ENCODE peak calls at places on chromosomes 4 and X, in four cellular contexts. Q is lung, J is bronchial epithelial cell, G is epithelial cell of esophagus. C is an unnamed sample.

GRCh38 chr4:23972805-23973204 is 83.0 kb upstream of the PPARGC1A start:
- DNase-seq in G (no peak), Q (no peak), J (no peak), C (no peak)

GRCh38 chr4:95867919-95868318 is 28.0 kb downstream of the PDHA2 start:
- DNase-seq in J (peak), Q (no peak), G (peak), C (no peak)

GRCh38 chr4:1207157-1207470 is 34.7 kb upstream of the SPON2 start:
- DNase-seq in Q (no peak), J (no peak), G (no peak), C (peak)

GRCh38 chr4:98151145-98151929 is 8.1 kb upstream of the STPG2 start:
- DNase-seq in Q (no peak), G (no peak), J (no peak), C (no peak)

GRCh38 chr4:118935819-118936218 is 47.2 kb downstream of the SYNPO2 start:
- DNase-seq in J (no peak), Q (no peak), G (no peak), C (no peak)

GRCh38 chr4:1777822-1778641 is 15.1 kb upstream of the FGFR3 start:
- DNase-seq in G (peak), J (peak), Q (no peak), C (no peak)

GRCh38 chrX:78517124-78517523 is 142.0 kb downstream of the RTL3 start:
- DNase-seq in J (peak), G (peak), Q (no peak), C (no peak)

GRCh38 chr4:55173580-55173979 is 48.2 kb upstream of the KDR start:
- DNase-seq in Q (no peak), J (peak), G (peak), C (no peak)

GRCh38 chr4:113057891-113058290 is 8.4 kb downstream of the ANK2 start:
- DNase-seq in Q (no peak), G (peak), J (peak), C (no peak)

GRCh38 chr4:23068287-23068686 is 375.6 kb downstream of the GBA3 start:
- DNase-seq in Q (no peak), J (no peak), G (no peak), C (no peak)

GRCh38 chr4:90118547-90119211 is 8.5 kb upstream of the CCSER1 start:
- DNase-seq in Q (no peak), J (no peak), G (no peak), C (no peak)

GRCh38 chr4:150305995-150306394 is 227.8 kb downstream of the DCLK2 start:
- DNase-seq in Q (no peak), J (peak), G (peak), C (no peak)

GRCh38 chrX:95903490-95903889 is 781.2 kb upstream of the DIAPH2 start:
- DNase-seq in G (peak), Q (no peak), J (no peak), C (no peak)

GRCh38 chrX:77160301-77160700 is 286.9 kb upstream of the FGF16 start:
- DNase-seq in J (no peak), G (peak), Q (no peak), C (no peak)

GRCh38 chrX:129600981-129601424 is 53.8 kb downstream of the APLN start:
- DNase-seq in Q (no peak), G (peak), J (peak), C (no peak)

GRCh38 chr4:3302786-3303444 is 10.1 kb downstream of the RGS12 start:
- DNase-seq in G (no peak), J (no peak), Q (no peak), C (peak)

GRCh38 chr4:42399393-42399792 is 2.1 kb downstream of the SHISA3 start:
- DNase-seq in G (no peak), Q (no peak), J (no peak), C (no peak)

GRCh38 chr4:42401171-42401570 is 3.9 kb downstream of the SHISA3 start:
- DNase-seq in Q (no peak), G (peak), J (peak), C (no peak)

GRCh38 chr4:42398448-42399355 is 1.4 kb downstream of the SHISA3 start:
- DNase-seq in Q (no peak), G (no peak), J (no peak), C (no peak)

DNA sequence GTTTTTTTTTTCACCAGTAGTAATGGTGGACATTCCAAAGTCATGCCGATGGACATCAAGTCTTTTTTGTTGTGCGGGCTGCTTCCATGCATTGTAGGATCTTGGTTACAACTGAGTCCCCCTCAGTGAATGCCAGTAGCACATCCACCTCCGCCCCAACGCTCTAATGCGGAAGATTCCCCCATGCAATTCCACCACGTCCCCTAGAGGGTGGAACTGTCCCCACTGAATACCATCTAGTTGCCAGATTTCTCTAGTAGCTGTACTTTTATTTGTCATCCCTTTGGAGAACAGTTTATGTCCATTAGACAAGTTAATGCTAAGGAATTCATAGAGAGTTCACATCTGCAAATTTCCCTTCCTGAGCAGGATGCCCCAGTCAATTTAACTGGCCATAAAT is 6.7 kb downstream of the SHISA3 start:
- DNase-seq in G (no peak), Q (no peak), J (no peak), C (no peak)
- TF ChIP-seq CTCF in G (no peak), Q (no peak), J (no peak), C (no peak)

GRCh38 chr4:181259081-181259480 is 984.1 kb upstream of the TENM3 start:
- DNase-seq in J (no peak), G (no peak), Q (no peak), C (no peak)

GRCh38 chr4:181264908-181265307 is 978.3 kb upstream of the TENM3 start:
- DNase-seq in G (no peak), J (no peak), Q (no peak), C (no peak)

GRCh38 chr4:181258569-181258968 is 984.6 kb upstream of the TENM3 start:
- DNase-seq in G (no peak), J (no peak), Q (no peak), C (no peak)

GRCh38 chr4:181261279-181261678 is 981.9 kb upstream of the TENM3 start:
- DNase-seq in G (peak), J (no peak), Q (no peak), C (no peak)
- TF ChIP-seq CTCF in G (peak), J (no peak), Q (no peak), C (peak)

GRCh38 chr4:6909113-6909969 is at the start of gene TBC1D14:
- DNase-seq in J (peak), G (peak), Q (peak), C (peak)

GRCh38 chr4:6908397-6909112 is 1.1 kb upstream of the TBC1D14 start:
- DNase-seq in J (no peak), Q (no peak), G (no peak), C (no peak)

GRCh38 chr4:6905501-6905900 is 4.1 kb upstream of the TBC1D14 start:
- DNase-seq in Q (no peak), J (no peak), G (no peak), C (no peak)

GRCh38 chr4:6906046-6906445 is 3.6 kb upstream of the TBC1D14 start:
- DNase-seq in Q (no peak), G (peak), J (no peak), C (no peak)

DNA sequence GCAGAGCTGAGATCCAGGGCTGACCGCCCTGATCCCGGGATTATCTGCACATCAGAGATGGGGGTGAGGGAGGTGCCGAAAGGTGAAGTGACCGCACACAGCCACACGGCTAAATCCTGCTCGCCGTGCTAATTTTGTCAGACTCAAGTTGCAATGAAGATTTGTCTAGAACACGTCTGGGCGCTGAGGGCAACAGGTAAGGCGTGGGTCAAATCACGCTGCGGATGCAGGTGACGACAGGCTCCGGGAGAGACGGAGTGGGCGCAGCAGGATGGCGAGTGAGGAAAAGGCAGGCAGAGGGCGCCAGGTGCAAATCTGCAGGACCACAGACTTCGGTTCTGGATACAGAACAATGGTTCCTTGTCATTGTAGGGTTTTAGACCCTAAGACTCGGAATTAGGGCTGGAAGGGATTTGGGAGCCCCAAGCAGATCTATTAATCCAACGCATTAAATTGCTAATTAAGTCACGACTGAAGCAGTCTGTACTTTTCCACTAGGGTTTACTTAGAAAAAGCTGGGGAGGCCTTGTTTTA is 1.9 kb upstream of the TBC1D14 start:
- DNase-seq in G (peak), Q (no peak), J (peak), C (no peak)
- TF ChIP-seq CTCF in G (peak), Q (peak), J (peak), C (peak)

DNA sequence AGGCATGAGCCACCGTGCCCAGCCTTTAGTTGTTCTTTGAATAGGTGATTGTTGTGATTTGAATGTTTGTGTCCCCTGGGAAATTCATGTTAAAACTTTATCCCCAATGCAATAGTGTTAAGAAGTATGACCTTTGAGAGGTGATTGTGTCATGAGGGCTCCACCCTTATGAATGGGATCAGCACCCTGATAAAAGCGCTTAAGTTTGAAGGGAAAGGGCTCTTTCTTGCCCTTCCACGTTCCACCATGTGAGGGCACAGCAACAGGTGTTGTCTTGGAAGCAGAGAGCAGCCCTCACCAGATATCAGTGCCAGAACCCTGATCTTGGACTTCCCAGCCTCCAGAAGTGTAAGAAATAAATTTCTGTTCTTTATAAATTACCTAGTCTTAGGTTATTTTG is 33.7 kb upstream of the RP2 start:
- DNase-seq in Q (no peak), J (no peak), G (peak), C (no peak)
- TF ChIP-seq CTCF in Q (no peak), J (peak), G (peak), C (peak)

GRCh38 chr4:153634737-153635353 is 49.2 kb upstream of the TLR2 start:
- DNase-seq in Q (no peak), J (peak), G (peak), C (no peak)
- TF ChIP-seq CTCF in Q (peak), J (peak), G (peak), C (peak)

GRCh38 chr4:165404080-165404479 is 25.3 kb downstream of the CPE start:
- DNase-seq in G (no peak), J (no peak), Q (no peak), C (no peak)

GRCh38 chr4:165402375-165402774 is 23.6 kb downstream of the CPE start:
- DNase-seq in J (no peak), Q (no peak), G (no peak), C (no peak)

GRCh38 chr4:165404696-165405095 is 25.9 kb downstream of the CPE start:
- DNase-seq in Q (no peak), J (no peak), G (no peak), C (no peak)

GRCh38 chr4:165398570-165398969 is 19.8 kb downstream of the CPE start:
- DNase-seq in Q (no peak), G (peak), J (peak), C (no peak)

GRCh38 chr4:165403667-165404066 is 24.9 kb downstream of the CPE start:
- DNase-seq in Q (no peak), G (no peak), J (no peak), C (no peak)
- TF ChIP-seq CTCF in Q (no peak), G (no peak), J (no peak), C (no peak)

DNA sequence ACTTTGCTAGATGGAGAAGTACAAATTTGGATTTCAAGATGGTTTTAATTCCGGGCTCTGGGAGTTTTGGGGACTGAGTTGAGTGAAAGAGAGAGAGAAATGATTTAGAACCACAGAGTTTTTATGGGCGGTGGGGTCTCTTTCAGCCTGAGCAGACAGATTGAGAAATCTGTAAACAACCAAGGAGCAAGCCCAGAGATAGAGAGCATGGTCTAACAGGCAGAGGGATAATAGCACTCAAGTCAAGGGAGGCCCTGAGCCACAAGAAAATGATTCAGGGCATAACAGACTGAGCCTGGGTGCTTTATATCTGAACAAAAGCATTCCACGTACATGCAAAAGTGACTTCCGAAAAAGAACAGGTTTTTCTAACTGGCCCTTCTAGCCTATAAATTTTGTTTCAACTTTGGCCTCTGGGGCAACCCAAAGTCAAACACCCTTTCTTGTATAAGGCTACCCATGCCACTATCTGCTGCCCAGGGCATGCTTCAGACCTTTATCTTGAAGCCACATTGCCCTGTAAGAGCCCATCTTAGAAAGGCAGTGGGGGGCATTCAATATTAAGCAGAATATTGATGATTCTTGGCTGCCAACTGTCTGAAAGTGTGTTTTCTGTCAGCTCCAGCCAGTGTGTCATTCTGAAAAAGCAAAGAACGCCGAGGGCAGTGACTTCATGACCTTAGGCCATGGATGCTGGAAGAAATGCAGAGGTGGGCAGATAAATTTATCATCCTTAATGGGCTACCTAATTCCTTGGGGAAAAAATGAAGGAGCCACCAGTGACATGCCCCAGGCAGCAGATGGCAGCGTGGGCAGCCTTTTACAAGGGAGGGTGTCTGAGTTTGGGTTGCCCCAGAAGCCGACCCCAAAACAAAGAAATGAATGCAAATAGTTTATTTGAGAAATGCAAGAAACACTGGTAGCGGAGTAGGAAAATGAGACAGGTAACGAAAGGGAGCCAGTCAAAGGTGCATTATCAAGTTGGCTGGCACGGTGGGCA is 637.6 kb downstream of the MID1IP1 start:
- DNase-seq in G (no peak), Q (no peak), J (no peak), C (no peak)
- TF ChIP-seq CTCF in G (no peak), Q (no peak), J (no peak), C (no peak)

DNA sequence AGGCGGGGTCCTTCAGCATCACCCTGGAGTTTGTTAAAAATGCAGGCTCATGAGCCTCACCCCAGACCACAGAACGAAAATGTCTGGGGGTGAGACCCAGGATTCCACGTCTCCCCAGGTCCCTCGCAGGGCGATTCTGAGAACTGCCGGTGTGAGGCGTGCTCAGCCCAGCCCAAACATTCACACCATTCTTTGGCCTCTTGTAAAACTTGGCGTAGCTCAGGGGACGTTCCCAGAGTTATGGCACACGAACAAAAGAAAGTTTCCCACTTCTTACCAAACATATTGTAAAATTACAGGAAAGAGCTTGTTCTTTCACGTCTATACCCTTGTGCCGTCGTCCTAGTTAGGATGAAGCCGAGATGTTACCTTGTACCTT is 12.9 kb downstream of the CD99 start:
- DNase-seq in Q (no peak), J (peak), G (peak), C (no peak)
- TF ChIP-seq CTCF in Q (no peak), J (peak), G (peak), C (no peak)

GRCh38 chr4:120290553-120290952 is 223.9 kb upstream of the MAD2L1 start:
- DNase-seq in J (no peak), G (no peak), Q (no peak), C (no peak)

GRCh38 chr4:120291541-120291940 is 224.9 kb upstream of the MAD2L1 start:
- DNase-seq in J (no peak), Q (no peak), G (no peak), C (no peak)

GRCh38 chr4:120286813-120287212 is 220.2 kb upstream of the MAD2L1 start:
- DNase-seq in Q (no peak), J (no peak), G (no peak), C (no peak)
- TF ChIP-seq CTCF in Q (no peak), J (no peak), G (peak), C (peak)

C was measured in type B pancreatic cell.